ENCODE peak calls at places on chromosomes 1 and 21, in four cellular contexts. One of them, this sample, is unnamed.

GRCh38 chr1:29972664-29973063 is 736.3 kb downstream of the PTPRU start:
- DNase-seq in HCT116: no peak
- DNase-seq in GM12878: no peak
- DNase-seq in HepG2: no peak
- DNase-seq in this sample: no peak

GRCh38 chr1:38291906-38292521 is 245.4 kb upstream of the POU3F1 start:
- DNase-seq in HCT116: no peak
- DNase-seq in GM12878: no peak
- DNase-seq in HepG2: no peak
- DNase-seq in this sample: no peak

GRCh38 chr21:42112857-42113256 is 41.7 kb downstream of the UMODL1 start:
- DNase-seq in HCT116: no peak
- DNase-seq in GM12878: no peak
- DNase-seq in HepG2: no peak
- DNase-seq in this sample: no peak

GRCh38 chr1:245288796-245289195 is 134.0 kb downstream of the KIF26B start:
- DNase-seq in HCT116: peak; percentile 10
- DNase-seq in GM12878: no peak
- DNase-seq in HepG2: no peak
- DNase-seq in this sample: no peak

GRCh38 chr1:15454256-15454655 is 2.3 kb upstream of the CELA2A start:
- DNase-seq in HCT116: no peak
- DNase-seq in GM12878: no peak
- DNase-seq in HepG2: no peak
- DNase-seq in this sample: no peak

GRCh38 chr1:207698822-207699483 is 52.9 kb upstream of the CD46 start:
- DNase-seq in HCT116: peak; percentile 70
- DNase-seq in GM12878: no peak
- DNase-seq in HepG2: peak; percentile 44
- DNase-seq in this sample: peak; percentile 75

GRCh38 chr1:61670016-61670415 is 54.9 kb downstream of the TM2D1 start:
- DNase-seq in HCT116: no peak
- DNase-seq in GM12878: no peak
- DNase-seq in HepG2: no peak
- DNase-seq in this sample: no peak

GRCh38 chr1:151314137-151314875 is 12.9 kb downstream of the PI4KB start:
- DNase-seq in HCT116: no peak
- DNase-seq in GM12878: no peak
- DNase-seq in HepG2: peak; percentile 15
- DNase-seq in this sample: no peak

GRCh38 chr21:36788116-36788515 is 89.2 kb downstream of the SIM2 start:
- DNase-seq in HCT116: peak; percentile 46
- DNase-seq in GM12878: no peak
- DNase-seq in HepG2: no peak
- DNase-seq in this sample: no peak

GRCh38 chr21:23968722-23969647 is 1638.3 kb downstream of the MRPL39 start:
- DNase-seq in HCT116: no peak
- DNase-seq in GM12878: peak; percentile 46
- DNase-seq in HepG2: no peak
- DNase-seq in this sample: peak; percentile 75

GRCh38 chr1:228839656-228840055 is 104.4 kb downstream of the RHOU start:
- DNase-seq in HCT116: no peak
- DNase-seq in GM12878: no peak
- DNase-seq in HepG2: no peak
- DNase-seq in this sample: no peak

GRCh38 chr1:167876597-167877175 is 37.2 kb downstream of the ADCY10 start:
- DNase-seq in HCT116: no peak
- DNase-seq in GM12878: no peak
- DNase-seq in HepG2: no peak
- DNase-seq in this sample: no peak

GRCh38 chr1:220409751-220410370 is 118.1 kb upstream of the MARK1 start:
- DNase-seq in HCT116: no peak
- DNase-seq in GM12878: no peak
- DNase-seq in HepG2: no peak
- DNase-seq in this sample: peak; percentile 59

GRCh38 chr1:245822997-245823396 is 668.2 kb downstream of the KIF26B start:
- DNase-seq in HCT116: no peak
- DNase-seq in GM12878: no peak
- DNase-seq in HepG2: peak; percentile 54
- DNase-seq in this sample: no peak

GRCh38 chr1:2474933-2475371 is 1.1 kb upstream of the PLCH2 start:
- DNase-seq in HCT116: no peak
- DNase-seq in GM12878: no peak
- DNase-seq in HepG2: no peak
- DNase-seq in this sample: no peak

GRCh38 chr1:25744636-25745425 is 55.2 kb upstream of the SELENON start:
- DNase-seq in HCT116: no peak
- DNase-seq in GM12878: no peak
- DNase-seq in HepG2: no peak
- DNase-seq in this sample: no peak
- TF ChIP-seq ZNF274 in HCT116: no peak
- TF ChIP-seq ZNF274 in GM12878: no peak
- TF ChIP-seq ZNF274 in HepG2: no peak
- TF ChIP-seq ZNF274 in this sample: no peak

GRCh38 chr1:36307601-36308330 is 1.6 kb downstream of the SH3D21 start:
- DNase-seq in HCT116: no peak
- DNase-seq in GM12878: no peak
- DNase-seq in HepG2: no peak
- DNase-seq in this sample: no peak
- H3K4me3 ChIP-seq in HCT116: peak overlapping the region; percentile 60
- H3K4me3 ChIP-seq in GM12878: peak overlapping the region; percentile 95
- H3K4me3 ChIP-seq in HepG2: peak overlapping the region; percentile 85
- H3K4me3 ChIP-seq in this sample: peak overlapping the region; percentile 89

GRCh38 chr1:109251277-109252166 is 2.2 kb downstream of the CELSR2 start:
- DNase-seq in HCT116: no peak
- DNase-seq in GM12878: no peak
- DNase-seq in HepG2: no peak
- DNase-seq in this sample: no peak
- TF ChIP-seq YY1 in HCT116: no peak
- TF ChIP-seq YY1 in GM12878: no peak
- TF ChIP-seq YY1 in HepG2: no peak
- TF ChIP-seq YY1 in this sample: no peak

GRCh38 chr1:237029850-237030535 is 12.0 kb upstream of the RYR2 start:
- DNase-seq in HCT116: no peak
- DNase-seq in GM12878: no peak
- DNase-seq in HepG2: no peak
- DNase-seq in this sample: no peak

GRCh38 chr1:237032029-237032428 is 10.0 kb upstream of the RYR2 start:
- DNase-seq in HCT116: no peak
- DNase-seq in GM12878: peak; percentile 1
- DNase-seq in HepG2: no peak
- DNase-seq in this sample: peak; percentile 94

GRCh38 chr1:237033061-237033460 is 8.9 kb upstream of the RYR2 start:
- DNase-seq in HCT116: no peak
- DNase-seq in GM12878: no peak
- DNase-seq in HepG2: no peak
- DNase-seq in this sample: no peak

GRCh38 chr1:237029240-237029639 is 12.7 kb upstream of the RYR2 start:
- DNase-seq in HCT116: no peak
- DNase-seq in GM12878: no peak
- DNase-seq in HepG2: no peak
- DNase-seq in this sample: no peak

GRCh38 chr1:237031480-237031879 is 10.5 kb upstream of the RYR2 start:
- DNase-seq in HCT116: no peak
- DNase-seq in GM12878: no peak
- DNase-seq in HepG2: no peak
- DNase-seq in this sample: no peak
- TF ChIP-seq ZNF274 in HCT116: no peak
- TF ChIP-seq ZNF274 in GM12878: no peak
- TF ChIP-seq ZNF274 in HepG2: no peak
- TF ChIP-seq ZNF274 in this sample: no peak

GRCh38 chr1:157820299-157820698 is 379 bp upstream of the FCRL1 start:
- DNase-seq in HCT116: no peak
- DNase-seq in GM12878: no peak
- DNase-seq in HepG2: no peak
- DNase-seq in this sample: no peak
- H3K4me3 ChIP-seq in HCT116: no peak overlapping the region
- H3K4me3 ChIP-seq in GM12878: no peak overlapping the region
- H3K4me3 ChIP-seq in HepG2: no peak overlapping the region
- H3K4me3 ChIP-seq in this sample: no peak overlapping the region

DNA sequence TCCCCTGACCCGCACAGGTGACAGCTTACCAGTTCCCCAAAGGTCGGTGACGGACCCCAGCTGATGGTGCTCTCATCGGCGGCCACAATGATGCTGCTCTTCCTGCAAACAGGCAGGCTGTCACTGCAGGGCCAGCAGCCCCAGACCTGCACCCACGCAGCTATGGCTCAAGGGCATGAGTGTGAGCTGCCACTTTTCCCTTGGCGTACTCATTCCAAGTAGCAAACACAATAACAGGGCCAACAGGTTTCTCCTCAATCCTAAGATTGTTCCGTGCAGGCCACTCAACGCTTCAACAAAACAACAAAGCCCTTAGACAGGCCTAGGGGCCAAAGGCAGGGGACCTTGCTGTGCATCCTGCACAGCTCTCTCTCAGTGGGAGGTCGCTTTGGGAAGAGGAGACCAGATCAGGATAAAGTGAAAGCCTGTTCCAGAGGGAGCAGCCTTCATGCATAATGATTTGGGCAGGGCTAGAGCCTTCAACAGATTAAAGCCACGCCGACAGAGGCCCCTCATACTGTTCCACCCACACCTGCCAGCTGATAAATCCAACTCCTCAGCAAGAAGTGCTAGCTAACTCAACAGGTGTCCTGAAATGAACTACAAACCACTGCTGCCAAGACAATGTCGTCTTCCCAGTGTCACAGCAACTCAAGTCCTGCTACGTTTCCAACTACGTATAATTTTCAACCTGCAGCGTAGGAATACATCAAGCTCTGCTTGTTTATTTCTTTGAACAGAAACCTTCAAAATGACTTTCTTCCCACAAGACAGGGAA is 27.2 kb downstream of the RCC2 start:
- DNase-seq in HCT116: no peak
- DNase-seq in GM12878: no peak
- DNase-seq in HepG2: no peak
- DNase-seq in this sample: no peak
- TF ChIP-seq YY1 in HCT116: no peak
- TF ChIP-seq YY1 in GM12878: no peak
- TF ChIP-seq YY1 in HepG2: no peak
- TF ChIP-seq YY1 in this sample: no peak

DNA sequence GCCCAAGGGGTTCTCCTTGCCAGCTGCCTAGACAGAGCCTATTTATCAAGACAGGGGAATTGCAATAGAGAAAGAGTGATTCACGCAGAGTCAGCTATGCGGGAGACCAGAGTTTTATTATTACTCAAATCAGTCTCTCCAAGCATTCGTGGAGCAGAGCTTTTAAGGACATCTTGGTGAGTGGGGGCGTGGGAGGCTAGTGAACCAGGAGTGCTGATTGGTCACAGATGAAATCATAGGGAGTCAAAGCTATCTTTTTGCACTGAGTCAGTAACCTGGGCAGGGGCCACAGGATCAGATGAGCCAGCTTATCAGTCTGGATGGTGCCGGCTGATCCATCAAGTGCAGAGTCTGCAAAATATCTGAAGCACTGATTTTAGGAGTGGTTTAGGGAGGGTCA is 64.8 kb upstream of the MRPS6 start:
- DNase-seq in HCT116: no peak
- DNase-seq in GM12878: no peak
- DNase-seq in HepG2: no peak
- DNase-seq in this sample: no peak
- TF ChIP-seq ZNF274 in HCT116: no peak
- TF ChIP-seq ZNF274 in GM12878: no peak
- TF ChIP-seq ZNF274 in HepG2: no peak
- TF ChIP-seq ZNF274 in this sample: no peak

GRCh38 chr1:54947540-54947939 is 32.9 kb upstream of the TMEM61 start:
- DNase-seq in HCT116: no peak
- DNase-seq in GM12878: no peak
- DNase-seq in HepG2: no peak
- DNase-seq in this sample: no peak

GRCh38 chr1:54952950-54953718 is 27.3 kb upstream of the TMEM61 start:
- DNase-seq in HCT116: no peak
- DNase-seq in GM12878: no peak
- DNase-seq in HepG2: peak; percentile 39
- DNase-seq in this sample: no peak

GRCh38 chr1:54950361-54951163 is 29.9 kb upstream of the TMEM61 start:
- DNase-seq in HCT116: peak; percentile 60
- DNase-seq in GM12878: peak; percentile 27
- DNase-seq in HepG2: peak; percentile 84
- DNase-seq in this sample: peak; percentile 90

GRCh38 chr1:54951810-54952226 is 28.6 kb upstream of the TMEM61 start:
- DNase-seq in HCT116: no peak
- DNase-seq in GM12878: no peak
- DNase-seq in HepG2: no peak
- DNase-seq in this sample: no peak

GRCh38 chr1:54949971-54950360 is 30.5 kb upstream of the TMEM61 start:
- DNase-seq in HCT116: no peak
- DNase-seq in GM12878: no peak
- DNase-seq in HepG2: no peak
- DNase-seq in this sample: no peak
- H3K4me3 ChIP-seq in HCT116: no peak overlapping the region
- H3K4me3 ChIP-seq in GM12878: no peak overlapping the region
- H3K4me3 ChIP-seq in HepG2: peak overlapping the region; percentile 70
- H3K4me3 ChIP-seq in this sample: no peak overlapping the region

GRCh38 chr1:197674286-197674685 is 101.0 kb downstream of the DENND1B start:
- DNase-seq in HCT116: no peak
- DNase-seq in GM12878: no peak
- DNase-seq in HepG2: no peak
- DNase-seq in this sample: no peak
- TF ChIP-seq YY1 in HCT116: no peak
- TF ChIP-seq YY1 in GM12878: no peak
- TF ChIP-seq YY1 in HepG2: no peak
- TF ChIP-seq YY1 in this sample: no peak

This sample was measured in NT2/D1.